ENCODE peak calls at places on chromosomes 6 and 20, in eight cellular contexts. S is GM23248, B is pancreas, H is mesendoderm, U is ovary, P is stomach, O is aorta, Z is right cardiac atrium. C is an unnamed sample.

GRCh38 chr20:50194831-50195523 is 4.3 kb downstream of the CEBPB start:
- DNase-seq in S (no peak), B (no peak), H (peak; percentile 53), U (no peak), P (no peak), O (no peak), Z (peak; percentile 52), C (no peak)

GRCh38 chr20:10716855-10717254 is 43.1 kb upstream of the JAG1 start:
- DNase-seq in S (no peak), B (no peak), H (no peak), U (no peak), P (no peak), O (no peak), Z (no peak), C (no peak)

GRCh38 chr20:51160821-51161220 is 137.9 kb upstream of the KCNG1 start:
- DNase-seq in S (no peak), B (no peak), H (no peak), U (no peak), P (no peak), O (no peak), Z (no peak), C (no peak)

GRCh38 chr6:110589865-110590513 is 113.6 kb upstream of the SLC22A16 start:
- DNase-seq in S (no peak), B (no peak), H (no peak), U (no peak), P (no peak), O (no peak), Z (no peak), C (no peak)

GRCh38 chr20:12201289-12201991 is 283.7 kb downstream of the BTBD3 start:
- DNase-seq in S (peak; percentile 8), B (no peak), H (no peak), U (no peak), P (no peak), O (no peak), Z (no peak), C (no peak)

GRCh38 chr20:49566401-49566800 is 1.5 kb downstream of the PTGIS start:
- DNase-seq in S (peak; percentile 37), B (no peak), H (no peak), U (no peak), P (no peak), O (no peak), Z (no peak), C (no peak)

GRCh38 chr6:3318226-3318625 is 59.5 kb downstream of the PSMG4 start:
- DNase-seq in S (no peak), B (no peak), H (no peak), U (no peak), P (peak; percentile 22), O (no peak), Z (no peak), C (no peak)

GRCh38 chr6:7086488-7086887 is 21.3 kb upstream of the RREB1 start:
- DNase-seq in S (peak; percentile 61), B (no peak), H (no peak), U (peak; percentile 41), P (peak; percentile 37), O (no peak), Z (peak; percentile 74), C (peak; percentile 67)

GRCh38 chr20:25273046-25273445 is 25.2 kb downstream of the PYGB start:
- DNase-seq in S (no peak), B (peak; percentile 30), H (no peak), U (no peak), P (peak; percentile 8), O (no peak), Z (peak; percentile 49), C (peak; percentile 14)

GRCh38 chr6:33279971-33280511 is 3.1 kb downstream of the B3GALT4 start:
- DNase-seq in S (peak; percentile 72), B (no peak), H (peak; percentile 98), U (no peak), P (no peak), O (no peak), Z (no peak), C (no peak)

GRCh38 chr20:18611492-18611891 is 23.6 kb downstream of the DTD1 start:
- DNase-seq in S (no peak), B (no peak), H (peak; percentile 5), U (no peak), P (no peak), O (no peak), Z (no peak), C (no peak)

GRCh38 chr6:43973351-43973750 is 153.9 kb downstream of the MRPL14 start:
- DNase-seq in S (peak; percentile 38), B (no peak), H (no peak), U (no peak), P (peak; percentile 78), O (peak; percentile 24), Z (no peak), C (no peak)

GRCh38 chr6:34580707-34581560 is 24.8 kb upstream of the SPDEF start:
- DNase-seq in S (no peak), B (peak; percentile 24), H (no peak), U (peak; percentile 77), P (no peak), O (peak; percentile 22), Z (peak; percentile 42), C (peak; percentile 6)

GRCh38 chr6:18280084-18280483 is 15.8 kb upstream of the DEK start:
- DNase-seq in S (peak; percentile 19), B (no peak), H (no peak), U (no peak), P (no peak), O (no peak), Z (no peak), C (no peak)

GRCh38 chr20:51886891-51887608 is 84.7 kb upstream of the SALL4 start:
- DNase-seq in S (no peak), B (no peak), H (peak; percentile 72), U (no peak), P (no peak), O (no peak), Z (no peak), C (no peak)

GRCh38 chr6:32529697-32530429 is at the start of gene HLA-DRB5:
- DNase-seq in S (no peak), B (peak; percentile 39), H (peak; percentile 29), U (peak; percentile 8), P (peak; percentile 34), O (no peak), Z (no peak), C (peak; percentile 75)

GRCh38 chr6:139644821-139645220 is 270.4 kb upstream of the CITED2 start:
- DNase-seq in S (peak; percentile 29), B (no peak), H (no peak), U (no peak), P (no peak), O (no peak), Z (no peak), C (no peak)

GRCh38 chr20:54132612-54133433 is 41.0 kb downstream of the CYP24A1 start:
- DNase-seq in S (peak; percentile 98), B (no peak), H (peak; percentile 82), U (no peak), P (no peak), O (no peak), Z (no peak), C (no peak)

GRCh38 chr6:155340464-155341129 is 26.3 kb upstream of the TFB1M start:
- DNase-seq in S (peak; percentile 79), B (no peak), H (peak; percentile 84), U (no peak), P (no peak), O (no peak), Z (no peak), C (no peak)

GRCh38 chr6:15066433-15067337 is 179.2 kb upstream of the JARID2 start:
- DNase-seq in S (peak; percentile 88), B (no peak), H (no peak), U (no peak), P (no peak), O (no peak), Z (no peak), C (peak; percentile 63)

GRCh38 chr20:18973499-18974173 is 160.1 kb downstream of the SCP2D1 start:
- DNase-seq in S (peak; percentile 9), B (no peak), H (no peak), U (peak; percentile 73), P (no peak), O (peak; percentile 89), Z (peak; percentile 65), C (no peak)

GRCh38 chr20:53079883-53080282 is 107.7 kb downstream of the TSHZ2 start:
- DNase-seq in S (no peak), B (no peak), H (no peak), U (no peak), P (no peak), O (no peak), Z (no peak), C (no peak)

GRCh38 chr20:53080969-53081871 is 109.1 kb downstream of the TSHZ2 start:
- DNase-seq in S (peak; percentile 38), B (peak; percentile 59), H (peak; percentile 8), U (no peak), P (peak; percentile 65), O (no peak), Z (no peak), C (peak; percentile 48)

GRCh38 chr20:53078761-53079482 is 106.8 kb downstream of the TSHZ2 start:
- DNase-seq in S (no peak), B (no peak), H (no peak), U (no peak), P (no peak), O (no peak), Z (no peak), C (no peak)

GRCh38 chr20:53080412-53080962 is 108.3 kb downstream of the TSHZ2 start:
- DNase-seq in S (no peak), B (no peak), H (no peak), U (no peak), P (no peak), O (no peak), Z (no peak), C (no peak)

DNA sequence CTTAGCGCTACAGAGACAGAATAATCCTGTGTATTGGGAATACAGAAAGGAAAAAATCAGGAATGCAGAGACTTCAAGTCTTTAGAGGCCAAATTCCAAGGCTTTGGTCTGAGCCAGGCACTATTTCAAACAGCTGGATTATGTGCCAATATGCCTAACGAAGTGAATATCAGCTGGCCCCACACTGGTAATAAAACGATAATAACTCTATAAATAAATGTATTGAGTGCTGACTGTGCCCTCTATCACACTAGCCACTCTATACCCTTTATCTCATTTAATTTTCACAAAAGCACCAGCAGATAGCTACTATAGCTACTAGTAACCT is 107.3 kb downstream of the TSHZ2 start:
- DNase-seq in S (no peak), B (no peak), H (no peak), U (no peak), P (no peak), O (no peak), Z (no peak), C (no peak)
- H3K27ac ChIP-seq in S (no peak overlapping the region), B (peak overlapping the region; percentile 62), H (no peak overlapping the region), U (no peak overlapping the region), P (peak overlapping the region; percentile 19), O (no peak overlapping the region), Z (no peak overlapping the region), C (peak overlapping the region; percentile 8)

GRCh38 chr20:58112017-58112781 is 116.3 kb downstream of the ANKRD60 start:
- DNase-seq in S (peak; percentile 76), B (no peak), H (no peak), U (no peak), P (no peak), O (no peak), Z (no peak), C (no peak)
- H3K27me3 ChIP-seq in S (no peaks in the 10 kb centered on the region), B (no peaks in the 10 kb centered on the region), H (no peaks in the 10 kb centered on the region), U (no peaks in the 10 kb centered on the region), P (no peaks in the 10 kb centered on the region), O (no peaks in the 10 kb centered on the region), Z (no peaks in the 10 kb centered on the region), C (no peaks in the 10 kb centered on the region)

GRCh38 chr6:42616716-42617115 is 52.9 kb downstream of the UBR2 start:
- DNase-seq in S (peak; percentile 79), B (no peak), H (no peak), U (no peak), P (no peak), O (no peak), Z (no peak), C (no peak)
- H3K27ac ChIP-seq in S (peak overlapping the region; percentile 53), B (no peak overlapping the region), H (no peak overlapping the region), U (no peak overlapping the region), P (no peak overlapping the region), O (no peak overlapping the region), Z (no peak overlapping the region), C (no peak overlapping the region)

GRCh38 chr20:21516861-21517565 is 3.1 kb upstream of the NKX2-2 start:
- DNase-seq in S (no peak), B (no peak), H (peak; percentile 52), U (no peak), P (no peak), O (no peak), Z (no peak), C (peak; percentile 26)
- H3K27me3 ChIP-seq in S (peaks cover 92% of the 10 kb centered on the region), B (no peaks in the 10 kb centered on the region), H (peaks cover 74% of the 10 kb centered on the region), U (no peaks in the 10 kb centered on the region), P (peaks cover 98% of the 10 kb centered on the region), O (peaks cover 2% of the 10 kb centered on the region), Z (no peaks in the 10 kb centered on the region), C (peaks cover 100% of the 10 kb centered on the region)

C was measured in lower lobe of right lung.